ENCODE peak calls at places on chromosomes 16 and 17, in four cellular contexts. A is EL, V is mesothelial cell of epicardium, E is hippocampal formation. M is an unnamed sample.

GRCh38 chr16:12340151-12340733 is 363.7 kb downstream of the SNX29 start:
- DNase-seq in A (peak), V (no peak), E (no peak), M (peak)

GRCh38 chr16:22635345-22635744 is 124.7 kb downstream of the NPIPB5 start:
- DNase-seq in A (no peak), V (no peak), E (peak), M (no peak)

GRCh38 chr17:11369570-11369969 is 128.6 kb downstream of the SHISA6 start:
- DNase-seq in A (no peak), V (no peak), E (peak), M (no peak)

GRCh38 chr17:67054608-67055007 is 10.3 kb downstream of the CACNG1 start:
- DNase-seq in A (no peak), V (no peak), E (no peak), M (no peak)

GRCh38 chr17:27533874-27534815 is 77.9 kb downstream of the KSR1 start:
- DNase-seq in A (peak), V (no peak), E (no peak), M (peak)

GRCh38 chr16:56279132-56279531 is 87.8 kb downstream of the GNAO1 start:
- DNase-seq in A (no peak), V (no peak), E (no peak), M (no peak)

GRCh38 chr17:63407741-63408330 is 38.3 kb downstream of the CYB561 start:
- DNase-seq in A (no peak), V (no peak), E (no peak), M (no peak)

GRCh38 chr16:89491974-89492687 is 1.8 kb upstream of the ANKRD11 start:
- DNase-seq in A (no peak), V (no peak), E (no peak), M (no peak)

GRCh38 chr16:569445-570254 is at the start of gene PIGQ:
- DNase-seq in A (peak), V (no peak), E (no peak), M (peak)

GRCh38 chr16:52680993-52681392 is 134.1 kb upstream of the TOX3 start:
- DNase-seq in A (no peak), V (no peak), E (no peak), M (no peak)

GRCh38 chr16:48123104-48123788 is 32.5 kb downstream of the ABCC12 start:
- DNase-seq in A (peak), V (no peak), E (no peak), M (peak)

GRCh38 chr17:8707591-8708453 is 36.8 kb downstream of the CCDC42 start:
- DNase-seq in A (no peak), V (no peak), E (no peak), M (no peak)

GRCh38 chr17:75032896-75033294 is 13.9 kb downstream of the ATP5PD start:
- DNase-seq in A (no peak), V (no peak), E (no peak), M (no peak)

GRCh38 chr17:61402978-61403845 is 3.6 kb downstream of the TBX2 start:
- DNase-seq in A (peak), V (no peak), E (no peak), M (no peak)

GRCh38 chr16:21568502-21569189 is 30.7 kb upstream of the METTL9 start:
- DNase-seq in A (no peak), V (no peak), E (no peak), M (peak)

GRCh38 chr16:90081606-90081970 is 4.5 kb upstream of the PRDM7 start:
- DNase-seq in A (no peak), V (no peak), E (no peak), M (no peak)

GRCh38 chr17:59074494-59074893 is 32.2 kb downstream of the TRIM37 start:
- DNase-seq in A (peak), V (no peak), E (no peak), M (peak)

GRCh38 chr16:84247844-84248243 is 8.0 kb upstream of the KCNG4 start:
- DNase-seq in A (peak), V (no peak), E (no peak), M (peak)

GRCh38 chr16:22109258-22109898 is 17.0 kb downstream of the VWA3A start:
- DNase-seq in A (no peak), V (no peak), E (no peak), M (no peak)

GRCh38 chr16:82061861-82062525 is 26.9 kb downstream of the HSD17B2 start:
- DNase-seq in A (peak), V (no peak), E (no peak), M (peak)

GRCh38 chr17:50487213-50488096 is 8.8 kb downstream of the RSAD1 start:
- DNase-seq in A (peak), V (no peak), E (no peak), M (peak)

GRCh38 chr16:67001726-67002125 is 13.3 kb downstream of the CES4A start:
- DNase-seq in A (peak), V (no peak), E (no peak), M (no peak)

GRCh38 chr16:54748611-54749190 is 182.0 kb upstream of the IRX5 start:
- DNase-seq in A (no peak), V (no peak), E (no peak), M (peak)

GRCh38 chr17:62778990-62779681 is 29.0 kb downstream of the MARCHF10 start:
- DNase-seq in A (peak), V (no peak), E (no peak), M (peak)

GRCh38 chr16:65297453-65297852 is 175.6 kb upstream of the CDH11 start:
- DNase-seq in A (no peak), V (no peak), E (no peak), M (no peak)

GRCh38 chr17:76659928-76660614 is 16.5 kb upstream of the ST6GALNAC1 start:
- DNase-seq in A (no peak), V (no peak), E (no peak), M (no peak)

GRCh38 chr17:47720754-47721533 is 12.1 kb upstream of the TBX21 start:
- DNase-seq in A (peak), V (no peak), E (no peak), M (peak)

GRCh38 chr16:3518292-3518982 is 17.6 kb downstream of the CLUAP1 start:
- DNase-seq in A (no peak), V (no peak), E (no peak), M (no peak)

GRCh38 chr16:31128711-31129567 is 6.6 kb downstream of the PRSS8 start:
- DNase-seq in A (no peak), V (no peak), E (no peak), M (no peak)

GRCh38 chr17:73947281-73947975 is 256.1 kb upstream of the RPL38 start:
- DNase-seq in A (no peak), V (no peak), E (no peak), M (no peak)

GRCh38 chr17:49343273-49343672 is 18.8 kb downstream of the ZNF652 start:
- DNase-seq in A (peak), V (no peak), E (no peak), M (peak)